ENCODE peak calls at places on chromosomes 2 and 18, in seven cellular contexts. One of them, this sample, is unnamed.
A peak's percentile ranks its signal among the peaks of the same experiment; 100 is the strongest.

GRCh38 chr2:128440666-128441340 is 122.1 kb upstream of the HS6ST1 start:
- DNase-seq in tibial nerve: no peak
- DNase-seq in GM12891: no peak
- DNase-seq in stomach: no peak
- DNase-seq in Peyer's patch: peak; percentile 43
- DNase-seq in A549: no peak
- DNase-seq in erythroblast: no peak
- DNase-seq in this sample: peak; percentile 12

GRCh38 chr2:71943238-71944182 is 204.2 kb downstream of the CYP26B1 start:
- DNase-seq in tibial nerve: no peak
- DNase-seq in erythroblast: no peak
- DNase-seq in stomach: no peak
- DNase-seq in GM12891: no peak
- DNase-seq in A549: no peak
- DNase-seq in Peyer's patch: no peak
- DNase-seq in this sample: peak; percentile 54

GRCh38 chr2:188324067-188324466 is 32.4 kb downstream of the GULP1 start:
- DNase-seq in A549: no peak
- DNase-seq in GM12891: no peak
- DNase-seq in Peyer's patch: no peak
- DNase-seq in tibial nerve: no peak
- DNase-seq in erythroblast: no peak
- DNase-seq in stomach: no peak
- DNase-seq in this sample: no peak

GRCh38 chr2:62641410-62641843 is 64.1 kb upstream of the EHBP1 start:
- DNase-seq in GM12891: no peak
- DNase-seq in stomach: no peak
- DNase-seq in tibial nerve: no peak
- DNase-seq in A549: peak; percentile 35
- DNase-seq in erythroblast: no peak
- DNase-seq in Peyer's patch: no peak
- DNase-seq in this sample: no peak

GRCh38 chr2:119934319-119934718 is 78.6 kb upstream of the EPB41L5 start:
- DNase-seq in GM12891: no peak
- DNase-seq in tibial nerve: no peak
- DNase-seq in Peyer's patch: no peak
- DNase-seq in stomach: no peak
- DNase-seq in A549: no peak
- DNase-seq in erythroblast: no peak
- DNase-seq in this sample: no peak

GRCh38 chr18:2961828-2962227 is 51.1 kb downstream of the LPIN2 start:
- DNase-seq in stomach: no peak
- DNase-seq in erythroblast: no peak
- DNase-seq in A549: no peak
- DNase-seq in tibial nerve: no peak
- DNase-seq in Peyer's patch: no peak
- DNase-seq in GM12891: no peak
- DNase-seq in this sample: peak; percentile 53

GRCh38 chr2:129069875-129070594 is 751.4 kb upstream of the HS6ST1 start:
- DNase-seq in stomach: peak; percentile 87
- DNase-seq in erythroblast: no peak
- DNase-seq in Peyer's patch: peak; percentile 57
- DNase-seq in A549: no peak
- DNase-seq in tibial nerve: no peak
- DNase-seq in GM12891: no peak
- DNase-seq in this sample: no peak

GRCh38 chr2:176182671-176183070 is 5.8 kb upstream of the HOXD1 start:
- DNase-seq in Peyer's patch: no peak
- DNase-seq in stomach: no peak
- DNase-seq in A549: no peak
- DNase-seq in GM12891: no peak
- DNase-seq in erythroblast: no peak
- DNase-seq in tibial nerve: no peak
- DNase-seq in this sample: no peak

GRCh38 chr2:43623052-43623451 is 14.0 kb upstream of the PLEKHH2 start:
- DNase-seq in A549: no peak
- DNase-seq in GM12891: no peak
- DNase-seq in Peyer's patch: no peak
- DNase-seq in tibial nerve: no peak
- DNase-seq in erythroblast: no peak
- DNase-seq in stomach: no peak
- DNase-seq in this sample: peak; percentile 55

GRCh38 chr18:35581555-35582309 is at the start of gene GALNT1:
- DNase-seq in Peyer's patch: peak; percentile 51
- DNase-seq in erythroblast: peak; percentile 60
- DNase-seq in stomach: no peak
- DNase-seq in A549: no peak
- DNase-seq in GM12891: no peak
- DNase-seq in tibial nerve: no peak
- DNase-seq in this sample: peak; percentile 32

GRCh38 chr2:33655626-33656025 is 56.5 kb upstream of the FAM98A start:
- DNase-seq in erythroblast: no peak
- DNase-seq in A549: no peak
- DNase-seq in Peyer's patch: no peak
- DNase-seq in tibial nerve: no peak
- DNase-seq in stomach: no peak
- DNase-seq in GM12891: no peak
- DNase-seq in this sample: no peak

GRCh38 chr18:39523281-39523680 is 1957.7 kb upstream of the CELF4 start:
- DNase-seq in tibial nerve: no peak
- DNase-seq in Peyer's patch: no peak
- DNase-seq in A549: peak; percentile 38
- DNase-seq in erythroblast: peak; percentile 7
- DNase-seq in stomach: no peak
- DNase-seq in GM12891: no peak
- DNase-seq in this sample: no peak
- TF ChIP-seq POLR2A in tibial nerve: no peak
- TF ChIP-seq POLR2A in Peyer's patch: no peak
- TF ChIP-seq POLR2A in A549: no peak
- TF ChIP-seq POLR2A in erythroblast: no peak
- TF ChIP-seq POLR2A in stomach: no peak
- TF ChIP-seq POLR2A in GM12891: no peak
- TF ChIP-seq POLR2A in this sample: no peak

DNA sequence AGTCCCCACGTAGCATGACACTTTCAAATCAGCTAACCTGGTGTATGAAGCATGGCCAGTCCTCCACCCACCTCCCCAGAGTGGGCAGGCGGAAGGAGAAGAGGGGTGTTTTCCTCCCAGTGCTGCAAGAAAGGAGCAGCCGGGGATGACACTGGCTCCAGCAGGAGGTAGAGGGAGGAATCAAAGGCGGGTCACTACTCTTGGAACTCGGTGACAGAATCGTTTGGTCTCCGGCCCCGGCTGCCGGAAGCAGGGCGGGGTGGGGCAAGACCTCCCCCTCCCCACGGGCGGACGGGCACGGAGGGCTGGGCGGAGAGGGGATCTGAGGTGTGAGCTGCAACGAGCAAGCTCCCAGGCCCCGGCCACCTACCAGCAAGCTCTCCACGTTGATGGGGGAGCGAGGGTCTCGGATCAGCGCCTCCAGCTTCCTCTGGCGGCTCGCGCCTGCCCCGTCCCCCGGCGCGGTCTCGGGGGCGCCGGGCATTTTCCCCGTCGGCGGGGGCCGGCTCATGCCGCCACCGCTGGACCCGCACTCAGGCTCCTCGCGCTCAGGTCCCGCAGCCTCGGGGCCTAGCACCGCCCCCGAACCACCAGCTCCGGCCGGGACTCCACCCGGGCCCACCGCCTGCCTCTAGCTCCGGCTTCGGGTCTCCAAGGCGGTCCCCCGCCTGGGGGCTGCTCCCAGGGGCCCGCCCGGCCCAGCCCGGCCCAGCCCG is 652 bp downstream of the ROCK2 start:
- DNase-seq in erythroblast: peak; percentile 47
- DNase-seq in A549: peak; percentile 68
- DNase-seq in tibial nerve: no peak
- DNase-seq in GM12891: peak; percentile 41
- DNase-seq in stomach: peak; percentile 32
- DNase-seq in Peyer's patch: peak; percentile 73
- DNase-seq in this sample: peak; percentile 49
- TF ChIP-seq POLR2A in erythroblast: no peak
- TF ChIP-seq POLR2A in A549: no peak
- TF ChIP-seq POLR2A in tibial nerve: no peak
- TF ChIP-seq POLR2A in GM12891: no peak
- TF ChIP-seq POLR2A in stomach: no peak
- TF ChIP-seq POLR2A in Peyer's patch: peak; percentile 31
- TF ChIP-seq POLR2A in this sample: no peak

DNA sequence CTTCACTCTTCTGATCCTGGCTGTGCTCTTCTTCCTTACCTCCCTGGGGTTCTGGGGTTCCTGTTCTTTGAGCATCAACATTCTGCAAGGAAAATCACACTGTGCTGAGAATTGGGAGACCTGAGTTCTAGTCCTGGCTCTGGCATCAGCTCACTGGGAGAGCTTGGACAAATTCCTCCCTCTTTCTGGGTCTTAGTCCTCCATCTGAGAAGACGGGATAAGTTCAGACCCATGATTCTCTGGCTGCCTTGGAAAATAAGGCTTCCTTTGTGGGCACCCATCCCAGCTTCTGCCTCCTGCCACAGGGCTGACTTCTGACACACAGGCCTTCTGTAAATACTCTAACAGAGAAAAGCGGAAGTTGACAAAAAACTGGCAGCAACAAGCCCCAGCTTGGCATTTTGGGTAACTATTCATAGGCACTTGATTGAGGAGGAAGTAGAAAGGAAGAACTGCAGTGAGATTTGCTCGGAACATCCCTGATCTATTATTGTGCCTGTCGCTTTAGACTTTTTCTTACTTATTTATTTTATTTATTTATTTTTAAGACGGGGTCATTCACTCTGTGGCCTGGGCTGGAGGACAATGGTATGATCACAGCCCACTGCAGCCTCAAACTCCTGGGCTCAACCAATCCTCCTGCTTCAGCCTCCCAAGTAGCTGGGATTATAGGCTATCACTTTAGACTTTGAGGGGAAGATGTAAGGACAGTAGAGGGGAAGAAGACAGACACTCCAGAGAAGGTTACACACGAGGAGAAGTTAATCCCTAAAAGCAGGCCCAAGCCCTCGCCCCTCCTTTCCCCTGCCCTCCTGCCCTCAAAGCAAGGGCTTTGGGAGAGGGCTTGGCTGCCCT is 7.9 kb downstream of the PCBP1 start:
- DNase-seq in GM12891: no peak
- DNase-seq in stomach: peak; percentile 81
- DNase-seq in erythroblast: peak; percentile 16
- DNase-seq in tibial nerve: no peak
- DNase-seq in A549: peak; percentile 70
- DNase-seq in Peyer's patch: peak; percentile 78
- DNase-seq in this sample: no peak
- TF ChIP-seq POLR2A in GM12891: peak; percentile 50
- TF ChIP-seq POLR2A in stomach: no peak
- TF ChIP-seq POLR2A in erythroblast: peak; percentile 55
- TF ChIP-seq POLR2A in tibial nerve: peak; percentile 63
- TF ChIP-seq POLR2A in A549: no peak
- TF ChIP-seq POLR2A in Peyer's patch: no peak
- TF ChIP-seq POLR2A in this sample: no peak

GRCh38 chr2:105037572-105038382 is at the start of gene MRPS9:
- DNase-seq in A549: peak; percentile 96
- DNase-seq in stomach: peak; percentile 99
- DNase-seq in tibial nerve: peak; percentile 95
- DNase-seq in GM12891: peak; percentile 85
- DNase-seq in erythroblast: peak; percentile 98
- DNase-seq in Peyer's patch: peak; percentile 99
- DNase-seq in this sample: peak; percentile 99
- TF ChIP-seq POLR2A in A549: peak; percentile 53
- TF ChIP-seq POLR2A in stomach: no peak
- TF ChIP-seq POLR2A in tibial nerve: no peak
- TF ChIP-seq POLR2A in GM12891: peak; percentile 88
- TF ChIP-seq POLR2A in erythroblast: peak; percentile 85
- TF ChIP-seq POLR2A in Peyer's patch: peak; percentile 59
- TF ChIP-seq POLR2A in this sample: no peak

DNA sequence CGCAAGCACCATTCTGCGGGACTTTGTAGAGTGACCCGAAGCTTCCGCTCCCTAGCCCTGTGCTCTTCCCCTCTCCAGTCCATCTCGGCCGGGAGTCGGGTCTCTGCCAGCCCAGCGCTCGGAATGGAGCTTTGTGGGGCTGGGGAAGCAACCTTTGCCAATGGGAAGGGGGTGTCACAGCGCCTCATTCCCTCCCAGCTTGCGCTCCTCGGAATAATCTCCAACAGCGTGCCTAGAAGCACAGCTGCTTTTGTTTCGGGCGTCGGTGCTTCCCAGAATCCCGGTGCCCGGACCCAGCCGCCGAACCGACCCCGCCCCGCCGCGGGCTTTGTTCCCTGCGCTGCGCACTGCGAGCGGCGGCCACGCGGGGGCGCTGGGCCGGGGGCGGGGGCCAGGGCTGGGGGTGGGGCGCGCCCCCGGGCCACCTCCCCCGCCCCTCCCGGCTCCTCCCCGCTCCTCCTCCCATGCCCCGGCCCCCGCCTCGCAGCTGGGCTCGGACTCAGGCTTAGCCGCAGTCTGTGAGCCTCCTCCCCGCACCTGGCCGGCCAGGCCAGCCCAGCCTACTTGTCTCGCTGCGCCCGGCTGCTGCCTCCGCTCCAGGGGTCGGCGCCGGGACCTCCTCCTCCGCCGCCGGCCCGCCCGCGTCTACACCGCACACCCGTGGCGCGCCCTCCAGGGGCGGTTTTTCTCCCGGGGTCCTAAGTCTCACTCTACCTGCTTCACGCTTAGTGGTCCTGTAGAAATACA is 77.7 kb upstream of the SMAD2 start:
- DNase-seq in GM12891: peak; percentile 81
- DNase-seq in stomach: peak; percentile 78
- DNase-seq in A549: peak; percentile 82
- DNase-seq in tibial nerve: no peak
- DNase-seq in Peyer's patch: peak; percentile 71
- DNase-seq in erythroblast: peak; percentile 67
- DNase-seq in this sample: peak; percentile 74
- TF ChIP-seq POLR2A in GM12891: no peak
- TF ChIP-seq POLR2A in stomach: no peak
- TF ChIP-seq POLR2A in A549: peak; percentile 52
- TF ChIP-seq POLR2A in tibial nerve: no peak
- TF ChIP-seq POLR2A in Peyer's patch: no peak
- TF ChIP-seq POLR2A in erythroblast: no peak
- TF ChIP-seq POLR2A in this sample: no peak

GRCh38 chr2:38601463-38602135 is 1.1 kb downstream of the HNRNPLL start:
- DNase-seq in erythroblast: peak; percentile 51
- DNase-seq in A549: no peak
- DNase-seq in Peyer's patch: peak; percentile 61
- DNase-seq in GM12891: no peak
- DNase-seq in stomach: no peak
- DNase-seq in tibial nerve: no peak
- DNase-seq in this sample: no peak

GRCh38 chr2:38599706-38600105 is 3.0 kb downstream of the HNRNPLL start:
- DNase-seq in erythroblast: no peak
- DNase-seq in tibial nerve: no peak
- DNase-seq in GM12891: no peak
- DNase-seq in Peyer's patch: no peak
- DNase-seq in stomach: no peak
- DNase-seq in A549: no peak
- DNase-seq in this sample: no peak

GRCh38 chr2:38601061-38601460 is 1.7 kb downstream of the HNRNPLL start:
- DNase-seq in GM12891: no peak
- DNase-seq in stomach: no peak
- DNase-seq in Peyer's patch: no peak
- DNase-seq in A549: no peak
- DNase-seq in erythroblast: no peak
- DNase-seq in tibial nerve: no peak
- DNase-seq in this sample: no peak

GRCh38 chr2:38598991-38599295 is 3.8 kb downstream of the HNRNPLL start:
- DNase-seq in A549: no peak
- DNase-seq in stomach: no peak
- DNase-seq in GM12891: no peak
- DNase-seq in tibial nerve: no peak
- DNase-seq in Peyer's patch: no peak
- DNase-seq in erythroblast: no peak
- DNase-seq in this sample: no peak

GRCh38 chr2:38600242-38600891 is 2.4 kb downstream of the HNRNPLL start:
- DNase-seq in erythroblast: peak; percentile 14
- DNase-seq in stomach: no peak
- DNase-seq in Peyer's patch: no peak
- DNase-seq in A549: no peak
- DNase-seq in tibial nerve: no peak
- DNase-seq in GM12891: no peak
- DNase-seq in this sample: peak; percentile 65
- TF ChIP-seq POLR2A in erythroblast: no peak
- TF ChIP-seq POLR2A in stomach: no peak
- TF ChIP-seq POLR2A in Peyer's patch: no peak
- TF ChIP-seq POLR2A in A549: no peak
- TF ChIP-seq POLR2A in tibial nerve: no peak
- TF ChIP-seq POLR2A in GM12891: no peak
- TF ChIP-seq POLR2A in this sample: no peak

This sample was measured in testis.